ENCODE peak calls at places on chromosome 4, in six cellular contexts. C is K562, Y is GM12878, O is GM12891, N is H1, L is HepG2. R is an unnamed sample.

GRCh38 chr4:176548571-176548970 is 228.8 kb downstream of the SPCS3 start:
- DNase-seq in C (no peak), Y (no peak), O (no peak), N (no peak), L (no peak), R (no peak)

GRCh38 chr4:169205146-169205806 is 65.5 kb downstream of the SH3RF1 start:
- DNase-seq in C (no peak), Y (no peak), O (no peak), N (no peak), L (no peak), R (no peak)

GRCh38 chr4:142095886-142096605 is 459.7 kb downstream of the IL15 start:
- DNase-seq in C (no peak), Y (no peak), O (no peak), N (no peak), L (no peak), R (no peak)

GRCh38 chr4:64388252-64388651 is 21.0 kb downstream of the TECRL start:
- DNase-seq in C (no peak), Y (no peak), O (no peak), N (no peak), L (no peak), R (no peak)

GRCh38 chr4:38313999-38314561 is 349.9 kb upstream of the KLF3 start:
- DNase-seq in C (peak), Y (no peak), O (no peak), N (no peak), L (no peak), R (no peak)

GRCh38 chr4:91267543-91267942 is 1036.2 kb upstream of the GRID2 start:
- DNase-seq in C (no peak), Y (no peak), O (no peak), N (no peak), L (no peak), R (no peak)

GRCh38 chr4:38663021-38663800 is 788 bp upstream of the KLF3 start:
- DNase-seq in C (no peak), Y (no peak), O (peak), N (peak), L (no peak), R (peak)

GRCh38 chr4:154018659-154019058 is 229.8 kb upstream of the SFRP2 start:
- DNase-seq in C (no peak), Y (no peak), O (no peak), N (peak), L (no peak), R (no peak)

GRCh38 chr4:57098945-57099344 is 11.2 kb downstream of the IGFBP7 start:
- DNase-seq in C (no peak), Y (no peak), O (no peak), N (no peak), L (no peak), R (no peak)

GRCh38 chr4:118845552-118846065 is 9.7 kb upstream of the SEC24D start:
- DNase-seq in C (no peak), Y (no peak), O (no peak), N (no peak), L (no peak), R (no peak)

GRCh38 chr4:176193126-176193525 is 2.3 kb downstream of the SPATA4 start:
- DNase-seq in C (no peak), Y (no peak), O (no peak), N (no peak), L (no peak), R (no peak)

GRCh38 chr4:142523111-142523510 is 323.0 kb downstream of the INPP4B start:
- DNase-seq in C (no peak), Y (no peak), O (no peak), N (no peak), L (no peak), R (no peak)

GRCh38 chr4:181289203-181289602 is 954.0 kb upstream of the TENM3 start:
- DNase-seq in C (no peak), Y (no peak), O (no peak), N (no peak), L (no peak), R (no peak)

GRCh38 chr4:40194602-40195161 is 2.1 kb upstream of the RHOH start:
- DNase-seq in C (no peak), Y (no peak), O (no peak), N (no peak), L (peak), R (no peak)

GRCh38 chr4:61068745-61069144 is 131.4 kb upstream of the ADGRL3 start:
- DNase-seq in C (no peak), Y (no peak), O (no peak), N (no peak), L (no peak), R (no peak)

GRCh38 chr4:152408514-152409327 is 127.2 kb downstream of the FBXW7 start:
- DNase-seq in C (peak), Y (no peak), O (peak), N (no peak), L (peak), R (no peak)

GRCh38 chr4:62896721-62897120 is 1512.5 kb downstream of the TECRL start:
- DNase-seq in C (no peak), Y (no peak), O (no peak), N (no peak), L (no peak), R (no peak)

GRCh38 chr4:67721317-67721769 is 20.4 kb upstream of the UBA6 start:
- DNase-seq in C (no peak), Y (no peak), O (no peak), N (no peak), L (no peak), R (no peak)

GRCh38 chr4:69710580-69710979 is 49.8 kb downstream of the SULT1B1 start:
- DNase-seq in C (no peak), Y (no peak), O (no peak), N (no peak), L (no peak), R (no peak)

GRCh38 chr4:7928711-7929505 is 10.8 kb downstream of the AFAP1 start:
- DNase-seq in C (no peak), Y (no peak), O (no peak), N (no peak), L (peak), R (no peak)

GRCh38 chr4:6023766-6024165 is 5.5 kb upstream of the C4orf50 start:
- DNase-seq in C (no peak), Y (no peak), O (no peak), N (no peak), L (no peak), R (no peak)

GRCh38 chr4:78362310-78362709 is 189.3 kb upstream of the ANXA3 start:
- DNase-seq in C (no peak), Y (no peak), O (no peak), N (peak), L (no peak), R (no peak)

GRCh38 chr4:173528378-173529321 is 1.4 kb downstream of the HAND2 start:
- DNase-seq in C (no peak), Y (no peak), O (no peak), N (peak), L (no peak), R (no peak)

GRCh38 chr4:4641661-4642180 is 99.9 kb upstream of the STX18 start:
- DNase-seq in C (no peak), Y (no peak), O (no peak), N (peak), L (peak), R (no peak)

GRCh38 chr4:19327364-19327763 is 924.3 kb upstream of the SLIT2 start:
- DNase-seq in C (no peak), Y (no peak), O (no peak), N (no peak), L (no peak), R (no peak)

GRCh38 chr4:96356591-96357360 is 516.9 kb downstream of the PDHA2 start:
- DNase-seq in C (no peak), Y (no peak), O (no peak), N (no peak), L (no peak), R (no peak)

GRCh38 chr4:26857278-26858034 is 3.2 kb upstream of the STIM2 start:
- DNase-seq in C (peak), Y (peak), O (peak), N (peak), L (peak), R (peak)
- TF ChIP-seq TAF1 in C (peak), Y (peak), O (peak), N (peak), L (peak), R (peak)

GRCh38 chr4:25861951-25862410 is 807 bp downstream of the SEL1L3 start:
- DNase-seq in C (no peak), Y (no peak), O (no peak), N (peak), L (no peak), R (no peak)

GRCh38 chr4:25859429-25860148 is 3.2 kb downstream of the SEL1L3 start:
- DNase-seq in C (no peak), Y (no peak), O (no peak), N (no peak), L (no peak), R (no peak)

GRCh38 chr4:25860586-25861421 is 2.0 kb downstream of the SEL1L3 start:
- DNase-seq in C (peak), Y (no peak), O (no peak), N (no peak), L (no peak), R (no peak)

GRCh38 chr4:25862411-25863346 is at the start of gene SEL1L3:
- DNase-seq in C (peak), Y (no peak), O (peak), N (peak), L (no peak), R (peak)

GRCh38 chr4:25861422-25861926 is 1.3 kb downstream of the SEL1L3 start:
- DNase-seq in C (peak), Y (no peak), O (no peak), N (no peak), L (no peak), R (no peak)
- TF ChIP-seq POLR2A in C (peak), Y (no peak), O (no peak), N (no peak), L (no peak), R (no peak)

DNA sequence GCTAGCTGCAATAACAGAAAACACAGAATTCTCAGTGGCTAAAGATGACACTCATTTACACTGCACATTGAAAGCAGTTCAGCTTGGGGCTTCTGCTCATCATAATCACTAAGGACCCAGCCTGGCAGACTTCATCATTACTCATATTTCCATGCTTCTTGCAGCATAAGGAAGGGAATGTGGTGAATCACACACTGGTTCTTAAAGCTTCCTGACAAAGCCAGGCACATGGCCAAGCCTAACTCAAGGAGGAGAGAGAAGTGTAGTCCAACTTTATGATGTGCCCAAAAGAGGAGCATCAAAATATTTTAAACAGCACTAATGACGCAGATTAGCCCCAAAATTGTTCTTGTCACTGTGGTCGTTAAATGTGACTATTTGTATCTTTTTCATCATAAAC is 186.6 kb downstream of the BANK1 start:
- DNase-seq in C (no peak), Y (no peak), O (no peak), N (no peak), L (no peak), R (no peak)
- TF ChIP-seq POLR2AphosphoS5 in C (no peak), Y (no peak), O (no peak), N (no peak), L (no peak), R (no peak)

GRCh38 chr4:167021545-167022155 is 212.6 kb downstream of the SPOCK3 start:
- DNase-seq in C (peak), Y (peak), O (no peak), N (peak), L (peak), R (no peak)
- TF ChIP-seq TAF1 in C (no peak), Y (no peak), O (no peak), N (no peak), L (no peak), R (no peak)